ENCODE peak calls at places on chromosomes 13 and 19, in ten cellular contexts. L is PC-3; X is hypothalamus; O is stimulated activated effector memory CD8-positive, alpha-beta T cell treated with anti-CD3 and anti-CD28 coated beads, Interleukin-12 subunit alpha, Interleukin-12 subunit beta, amount 100 ng/mL, for 72 hours; S is CD14-positive monocyte; B is CD8-positive, alpha-beta memory T cell; V is NCI-H1092 treated with DMSO at 0.1 percent for 48 hours; E is stimulated activated CD4-positive, alpha-beta T cell treated with anti-CD3 and anti-CD28 coated beads, Interleukin-15, amount 100 ng/mL, for 24 hours; T is NT2/D1; F is K562. P is an unnamed sample.

GRCh38 chr19:8640402-8641004 is 10.1 kb downstream of the NFILZ start:
- DNase-seq in L (no peak), X (peak), O (no peak), S (peak), B (no peak), V (no peak), E (no peak), T (no peak), F (no peak), P (peak)

GRCh38 chr19:10001899-10002298 is 8.4 kb downstream of the COL5A3 start:
- DNase-seq in L (peak), X (no peak), O (no peak), S (no peak), B (no peak), V (no peak), E (no peak), T (no peak), F (peak), P (peak)

GRCh38 chr19:1486720-1487575 is 3.2 kb downstream of the PCSK4 start:
- DNase-seq in L (no peak), X (no peak), O (no peak), S (no peak), B (no peak), V (no peak), E (no peak), T (no peak), F (no peak), P (no peak)

GRCh38 chr19:55372316-55373081 is 2.2 kb upstream of the IL11 start:
- DNase-seq in L (peak), X (no peak), O (no peak), S (no peak), B (no peak), V (no peak), E (no peak), T (no peak), F (no peak), P (no peak)

GRCh38 chr19:45152504-45153338 is 8.1 kb downstream of the NKPD1 start:
- DNase-seq in L (no peak), X (peak), O (no peak), S (no peak), B (peak), V (no peak), E (peak), T (no peak), F (no peak), P (peak)

GRCh38 chr19:35018379-35018778 is 11.9 kb upstream of the SCN1B start:
- DNase-seq in L (no peak), X (no peak), O (no peak), S (no peak), B (no peak), V (no peak), E (no peak), T (no peak), F (no peak), P (no peak)

GRCh38 chr19:16561382-16561781 is 10.8 kb downstream of the SLC35E1 start:
- DNase-seq in L (no peak), X (peak), O (no peak), S (no peak), B (no peak), V (no peak), E (no peak), T (no peak), F (no peak), P (no peak)

GRCh38 chr19:3154957-3155736 is 19.3 kb downstream of the GNA15 start:
- DNase-seq in L (peak), X (no peak), O (peak), S (peak), B (peak), V (no peak), E (peak), T (no peak), F (peak), P (no peak)

GRCh38 chr13:106609116-106609515 is 41.2 kb upstream of the ARGLU1 start:
- DNase-seq in L (no peak), X (no peak), O (no peak), S (no peak), B (no peak), V (no peak), E (no peak), T (no peak), F (no peak), P (no peak)

GRCh38 chr19:31349160-31349881 is at the start of gene TSHZ3:
- DNase-seq in L (peak), X (peak), O (peak), S (peak), B (peak), V (no peak), E (peak), T (no peak), F (peak), P (peak)